ENCODE peak calls at places on chromosomes 5 and 9, in six cellular contexts. A, Y, S, K, O and D are unnamed samples. For H3K4me1, the result is how much of the 10 kb centered on the place peaks cover.

GRCh38 chr5:61604626-61605025 is 272.6 kb downstream of the ZSWIM6 start:
- DNase-seq in A (peak), K (no peak), O (no peak), Y (no peak), S (no peak), D (no peak)

GRCh38 chr9:36956908-36957307 is 77.2 kb downstream of the PAX5 start:
- DNase-seq in K (no peak), S (no peak), Y (no peak), O (no peak), A (no peak), D (no peak)

GRCh38 chr9:70480405-70480980 is 66.0 kb upstream of the KLF9 start:
- DNase-seq in S (peak), Y (peak), K (peak), O (peak), A (peak), D (no peak)

GRCh38 chr5:74639538-74640449 is 734 bp downstream of the ENC1 start:
- DNase-seq in S (peak), O (peak), A (peak), Y (peak), K (no peak), D (no peak)

GRCh38 chr5:135242021-135242480 is 157.0 kb downstream of the MACROH2A1 start:
- DNase-seq in A (no peak), Y (peak), O (peak), S (no peak), K (no peak), D (peak)

GRCh38 chr9:133948138-133948537 is 44.0 kb downstream of the VAV2 start:
- DNase-seq in K (no peak), Y (no peak), O (no peak), S (no peak), A (no peak), D (no peak)

GRCh38 chr9:85298434-85298833 is 443.3 kb downstream of the AGTPBP1 start:
- DNase-seq in S (no peak), Y (no peak), A (no peak), O (no peak), K (no peak), D (no peak)

GRCh38 chr5:180592176-180592575 is 877 bp upstream of the SCGB3A1 start:
- DNase-seq in A (no peak), O (peak), S (no peak), K (no peak), Y (no peak), D (no peak)

GRCh38 chr9:93959739-93960154 is 4.6 kb upstream of the BARX1 start:
- DNase-seq in O (no peak), Y (no peak), K (no peak), A (no peak), S (no peak), D (no peak)

GRCh38 chr5:91293131-91293530 is 90.0 kb downstream of the ARRDC3 start:
- DNase-seq in O (no peak), K (no peak), A (no peak), S (no peak), Y (peak), D (no peak)

GRCh38 chr9:99158629-99159028 is 53.7 kb downstream of the TGFBR1 start:
- DNase-seq in A (no peak), O (peak), S (no peak), Y (no peak), K (no peak), D (no peak)

GRCh38 chr9:114303977-114304376 is 18.9 kb upstream of the ORM1 start:
- DNase-seq in Y (no peak), A (no peak), O (peak), S (no peak), K (peak), D (peak)

GRCh38 chr9:123335227-123335985 is 20.6 kb upstream of the CRB2 start:
- DNase-seq in O (peak), K (no peak), Y (peak), A (no peak), S (no peak), D (no peak)

GRCh38 chr9:130129425-130130061 is 42.7 kb upstream of the NCS1 start:
- DNase-seq in O (no peak), A (no peak), S (no peak), Y (peak), K (peak), D (no peak)

GRCh38 chr5:73387630-73388370 is 60.8 kb downstream of the FOXD1 start:
- DNase-seq in O (no peak), S (no peak), Y (peak), K (no peak), A (no peak), D (no peak)

GRCh38 chr5:157485340-157485739 is 25.3 kb downstream of the NIPAL4 start:
- DNase-seq in O (no peak), A (no peak), S (no peak), K (no peak), Y (no peak), D (no peak)

GRCh38 chr9:130888146-130888885 is 8.3 kb downstream of the QRFP start:
- DNase-seq in A (no peak), O (no peak), Y (no peak), K (no peak), S (no peak), D (no peak)

GRCh38 chr9:100590481-100590880 is 12.6 kb downstream of the CAVIN4 start:
- DNase-seq in K (no peak), A (no peak), Y (peak), O (no peak), S (no peak), D (no peak)

GRCh38 chr9:18294229-18294628 is 179.7 kb upstream of the ADAMTSL1 start:
- DNase-seq in O (no peak), Y (no peak), S (no peak), A (no peak), K (no peak), D (no peak)

GRCh38 chr5:112183103-112183634 is 235.9 kb downstream of the EPB41L4A start:
- DNase-seq in K (no peak), Y (no peak), S (no peak), A (no peak), O (no peak), D (no peak)

GRCh38 chr5:109866051-109866450 is 176.3 kb downstream of the MAN2A1 start:
- DNase-seq in A (no peak), Y (peak), O (no peak), K (no peak), S (no peak), D (no peak)

GRCh38 chr5:82168294-82168693 is 109.9 kb downstream of the RPS23 start:
- DNase-seq in K (no peak), A (no peak), O (no peak), Y (peak), S (no peak), D (no peak)

GRCh38 chr9:74172874-74173273 is 324.3 kb upstream of the RORB start:
- DNase-seq in K (no peak), A (no peak), Y (no peak), S (no peak), O (no peak), D (no peak)

GRCh38 chr9:87684627-87685204 is 41.2 kb upstream of the CTSL start:
- DNase-seq in K (peak), S (no peak), O (peak), A (peak), Y (peak), D (peak)

GRCh38 chr5:80739057-80739456 is 84.3 kb upstream of the DHFR start:
- DNase-seq in K (no peak), Y (no peak), S (no peak), A (no peak), O (no peak), D (no peak)

GRCh38 chr5:111930407-111930806 is 173.4 kb upstream of the NREP start:
- DNase-seq in Y (peak), K (no peak), A (no peak), S (no peak), O (no peak), D (no peak)

GRCh38 chr9:112789493-112789892 is 38.9 kb downstream of the SNX30 start:
- DNase-seq in S (no peak), O (no peak), Y (peak), K (no peak), A (no peak), D (no peak)
- H3K27ac ChIP-seq in S (no peak), O (no peak), Y (no peak), K (no peak), A (no peak), D (peak)

DNA sequence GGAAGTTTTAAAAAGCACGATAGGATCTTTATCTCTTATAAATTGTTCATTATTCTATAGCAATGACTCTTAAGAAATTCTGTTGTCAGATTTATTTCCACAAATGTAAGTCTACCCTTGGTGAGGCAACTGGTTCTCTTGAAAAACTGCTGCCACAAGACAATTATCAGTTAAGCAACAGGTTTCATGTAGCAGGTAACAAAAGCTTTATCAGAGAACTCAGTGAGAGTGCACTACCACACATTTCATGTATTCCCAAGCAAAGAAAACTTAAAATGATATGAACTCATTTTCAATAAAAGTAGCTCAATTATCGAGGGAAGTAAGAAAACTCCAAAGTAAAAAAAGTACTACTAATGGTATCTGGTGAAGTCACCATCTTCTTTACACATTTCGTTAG is 9.4 kb downstream of the NR6A1 start:
- DNase-seq in Y (no peak), K (no peak), O (no peak), A (no peak), S (no peak), D (no peak)
- H3K4me1 ChIP-seq in Y (under half), K (under half), O (under half), A (under half), S (under half), D (under half)

DNA sequence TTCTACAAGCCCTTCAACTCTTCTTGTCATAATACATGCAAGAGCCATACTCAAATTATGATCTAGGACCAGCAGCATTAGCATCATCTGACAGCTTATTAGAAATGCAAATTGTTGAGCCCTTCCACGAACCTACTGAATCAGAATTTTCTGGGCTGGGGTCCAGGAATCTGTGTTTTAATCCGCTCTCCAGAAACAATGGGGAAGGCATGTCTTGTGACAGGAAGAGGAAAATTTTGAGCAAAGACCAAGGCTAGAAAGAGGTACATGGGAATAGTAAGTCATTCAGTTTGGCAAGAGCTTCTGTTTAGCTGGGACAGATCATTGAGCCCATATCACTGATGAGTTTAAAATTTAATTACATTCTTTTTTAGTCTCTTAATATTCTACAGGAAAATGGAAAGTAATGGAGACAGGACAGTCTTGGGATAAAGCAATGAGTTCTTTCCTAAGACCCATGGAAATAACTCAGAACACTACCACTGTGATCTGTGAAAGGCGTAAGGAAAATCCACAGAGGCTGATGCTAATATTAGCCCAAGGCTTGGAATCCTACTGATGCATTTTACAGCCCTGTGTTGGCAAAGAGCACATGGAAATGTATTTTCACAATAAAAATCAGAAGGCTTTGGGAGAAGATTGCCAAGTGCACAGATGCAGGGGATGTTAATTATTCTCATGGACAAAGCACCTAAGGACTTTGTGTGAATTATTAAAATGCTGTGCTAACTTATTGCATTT is 73.7 kb upstream of the STK32A start:
- DNase-seq in Y (no peak), K (no peak), O (no peak), S (peak), A (no peak), D (no peak)
- TF ChIP-seq POLR2A in Y (no peak), K (no peak), O (no peak), S (no peak), A (no peak), D (no peak)

DNA sequence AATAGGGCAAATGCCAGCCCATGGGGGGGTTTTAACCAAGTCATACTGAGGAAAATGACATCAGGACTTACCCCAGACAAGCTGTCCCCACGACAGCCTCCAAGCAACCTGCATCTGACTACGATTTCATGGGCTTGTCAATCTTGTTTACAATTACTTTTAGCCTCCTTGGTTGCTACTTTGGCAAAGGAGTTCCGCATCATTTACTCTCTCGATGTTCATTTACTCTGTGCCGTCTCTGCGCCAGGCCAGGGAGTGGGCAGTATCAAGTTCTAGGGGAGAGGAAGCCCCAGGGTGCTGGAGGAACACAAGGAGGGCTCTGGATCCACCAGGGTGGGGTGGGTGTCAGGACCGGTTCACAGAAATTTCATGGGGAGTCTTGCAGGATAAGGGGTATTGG is 23.9 kb downstream of the PTPN3 start:
- DNase-seq in K (no peak), Y (no peak), A (no peak), O (no peak), S (no peak), D (no peak)
- H3K27ac ChIP-seq in K (no peak), Y (no peak), A (no peak), O (no peak), S (peak), D (no peak)

GRCh38 chr5:59317023-59317771 is 576.3 kb downstream of the PDE4D start:
- DNase-seq in A (peak), O (peak), Y (peak), K (peak), S (no peak), D (no peak)

GRCh38 chr5:59320420-59320819 is 573.1 kb downstream of the PDE4D start:
- DNase-seq in Y (no peak), O (no peak), S (no peak), A (no peak), K (no peak), D (no peak)

GRCh38 chr5:59317772-59318205 is 575.7 kb downstream of the PDE4D start:
- DNase-seq in K (no peak), S (no peak), A (no peak), Y (no peak), O (no peak), D (no peak)

GRCh38 chr5:59321631-59322030 is 571.9 kb downstream of the PDE4D start:
- DNase-seq in S (no peak), O (no peak), K (no peak), Y (no peak), A (no peak), D (no peak)

DNA sequence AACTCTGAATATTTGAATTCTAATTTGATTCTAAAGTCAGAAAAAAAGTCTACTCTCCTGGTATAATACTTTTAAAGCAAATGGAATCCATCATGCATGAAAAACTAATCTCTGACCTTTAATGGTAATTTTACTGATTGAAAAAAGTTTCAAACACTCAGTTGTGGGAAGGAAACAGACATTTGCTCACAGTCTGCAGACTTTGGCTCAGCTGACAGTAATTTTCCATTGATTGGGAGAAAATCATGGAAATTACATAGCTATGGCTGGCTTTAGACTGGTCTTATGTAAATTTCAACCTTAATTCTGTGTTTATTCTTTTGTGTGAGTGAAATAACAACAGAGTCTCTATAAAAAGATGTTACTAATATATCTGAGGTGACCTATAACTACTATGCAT is 574.2 kb downstream of the PDE4D start:
- DNase-seq in S (no peak), Y (no peak), O (no peak), K (no peak), A (no peak), D (no peak)
- H3K4me1 ChIP-seq in S (half or more), Y (under half), O (under half), K (under half), A (under half), D (under half)

DNA sequence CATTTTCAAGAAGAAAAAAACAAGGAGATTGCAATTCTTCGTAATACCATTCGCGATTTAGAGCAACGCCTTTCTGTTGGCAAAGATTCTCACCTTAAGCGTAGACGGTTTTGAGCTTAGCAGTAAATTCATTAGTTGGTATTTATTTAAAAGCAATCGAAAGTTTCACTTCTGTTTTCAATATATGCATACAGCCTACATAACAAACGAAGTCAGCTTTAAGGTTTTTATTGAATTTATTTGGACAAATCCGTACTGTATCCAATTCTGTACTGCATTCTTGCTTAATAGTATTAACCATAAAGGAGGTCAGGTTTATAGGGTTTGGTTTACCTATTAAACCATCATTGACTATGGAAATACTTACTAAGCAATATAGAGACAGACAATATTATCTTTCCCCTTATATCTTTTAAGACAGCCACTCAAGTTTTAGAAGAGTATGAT is 12.0 kb downstream of the SELENOP start:
- DNase-seq in S (no peak), K (no peak), A (no peak), O (no peak), Y (no peak), D (no peak)
- TF ChIP-seq POLR2A in S (no peak), K (no peak), A (no peak), O (no peak), Y (no peak), D (no peak)

DNA sequence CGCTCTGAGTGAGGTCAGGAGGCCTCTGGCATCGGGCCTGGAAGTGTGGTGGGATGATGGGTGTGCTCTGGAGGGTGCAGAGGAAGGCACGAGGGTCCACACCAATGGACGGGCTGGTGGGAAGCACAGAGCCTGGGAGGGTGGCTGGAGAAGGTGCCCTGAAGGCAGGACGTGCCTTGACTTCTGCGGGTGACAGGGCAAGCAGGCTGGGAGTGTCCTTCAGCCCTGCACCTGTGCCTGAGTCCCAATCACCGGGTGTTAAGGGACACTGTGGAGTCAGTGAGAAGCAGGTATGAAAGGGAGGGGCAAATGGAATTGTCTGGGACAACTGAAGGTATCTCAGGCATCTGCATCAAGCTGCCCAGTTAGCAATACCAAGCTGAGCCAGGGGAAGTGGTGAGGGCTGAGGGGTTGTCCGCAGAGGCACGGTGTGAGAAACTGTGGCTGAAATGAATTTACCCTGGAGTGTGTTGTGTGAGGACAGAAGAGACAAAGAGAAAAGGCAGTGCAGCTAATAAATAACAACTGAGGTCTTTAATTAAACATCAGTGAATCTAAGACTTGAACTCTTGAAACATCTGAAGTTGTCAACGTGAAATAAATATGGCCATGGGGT is 50.4 kb downstream of the DAP start:
- DNase-seq in A (no peak), K (no peak), Y (no peak), S (no peak), O (no peak), D (no peak)
- H3K27ac ChIP-seq in A (no peak), K (no peak), Y (no peak), S (no peak), O (no peak), D (no peak)

GRCh38 chr5:168307022-168307421 is 15.6 kb downstream of the WWC1 start:
- DNase-seq in A (no peak), O (no peak), Y (no peak), K (no peak), S (no peak), D (no peak)
- H3K4me1 ChIP-seq in A (under half), O (under half), Y (under half), K (under half), S (under half), D (under half)

DNA sequence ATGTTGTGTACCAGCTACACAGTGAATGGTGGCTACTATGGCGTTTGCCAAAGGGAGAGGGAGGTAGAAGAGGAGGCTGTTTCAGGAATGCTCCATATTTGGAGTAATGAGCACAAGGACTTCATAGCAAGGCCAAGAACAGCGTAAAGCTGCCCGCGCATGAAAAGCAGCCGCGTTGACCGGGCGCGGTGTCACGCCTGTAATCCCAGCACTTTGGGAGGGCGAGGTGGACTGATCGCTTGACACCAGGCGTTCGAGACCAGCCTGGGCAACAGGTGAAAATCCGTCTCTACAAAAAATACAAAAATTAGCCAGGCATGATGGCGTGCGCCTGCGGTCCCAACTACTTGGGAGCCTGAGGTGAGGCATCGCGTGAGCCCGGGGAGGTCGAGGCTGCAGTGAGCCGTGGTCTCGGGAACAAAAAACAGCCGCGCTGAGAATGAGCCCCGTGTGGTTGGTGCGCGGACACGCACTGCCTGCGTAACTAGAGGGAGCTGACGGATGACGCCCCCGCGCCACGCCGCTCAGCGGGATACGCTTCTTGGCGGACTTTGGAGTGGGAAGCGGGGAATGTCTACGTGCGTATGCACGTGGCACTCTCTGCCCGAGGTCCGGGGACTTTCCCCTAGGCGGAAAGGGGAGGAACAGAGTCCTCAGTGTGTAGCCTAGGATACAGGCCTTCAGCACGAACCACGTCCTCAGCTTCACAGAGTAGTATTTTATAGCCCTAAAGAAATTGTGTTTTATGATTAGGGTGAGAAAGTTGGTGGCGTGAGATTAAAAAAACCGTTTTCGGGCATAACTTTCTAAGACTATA is at the start of gene RMRP:
- DNase-seq in A (peak), S (peak), O (peak), Y (peak), K (peak), D (peak)
- TF ChIP-seq POLR2A in A (peak), S (peak), O (no peak), Y (no peak), K (peak), D (no peak)

GRCh38 chr5:139687656-139688055 is 39.5 kb downstream of the CXXC5 start:
- DNase-seq in Y (no peak), K (no peak), S (peak), O (no peak), A (no peak), D (no peak)
- H3K27ac ChIP-seq in Y (no peak), K (no peak), S (peak), O (no peak), A (no peak), D (peak)